ENCODE peak calls at places on chromosome 12, in ten cellular contexts. One of them, this sample, is unnamed.

GRCh38 chr12:943051-943450 is 6.4 kb downstream of the RAD52 start:
- DNase-seq in PC-3: no peak
- DNase-seq in A673: no peak
- DNase-seq in GM12878: no peak
- DNase-seq in brain microvascular endothelial cell: no peak
- DNase-seq in GM10248: no peak
- DNase-seq in HCT116: no peak
- DNase-seq in lung: no peak
- DNase-seq in sigmoid colon: no peak
- DNase-seq in colonic mucosa: no peak
- DNase-seq in this sample: no peak

GRCh38 chr12:54229624-54230212 is 40.9 kb upstream of the SMUG1 start:
- DNase-seq in sigmoid colon: peak
- DNase-seq in A673: peak
- DNase-seq in HCT116: peak
- DNase-seq in colonic mucosa: no peak
- DNase-seq in GM12878: no peak
- DNase-seq in GM10248: no peak
- DNase-seq in PC-3: peak
- DNase-seq in lung: no peak
- DNase-seq in brain microvascular endothelial cell: peak
- DNase-seq in this sample: no peak

GRCh38 chr12:509494-509893 is 49.8 kb downstream of the B4GALNT3 start:
- DNase-seq in sigmoid colon: no peak
- DNase-seq in PC-3: peak
- DNase-seq in brain microvascular endothelial cell: peak
- DNase-seq in A673: peak
- DNase-seq in colonic mucosa: peak
- DNase-seq in HCT116: no peak
- DNase-seq in GM10248: no peak
- DNase-seq in lung: peak
- DNase-seq in GM12878: no peak
- DNase-seq in this sample: no peak

GRCh38 chr12:102776041-102776440 is 141.0 kb downstream of the PAH start:
- DNase-seq in colonic mucosa: no peak
- DNase-seq in brain microvascular endothelial cell: no peak
- DNase-seq in GM10248: peak
- DNase-seq in HCT116: no peak
- DNase-seq in GM12878: no peak
- DNase-seq in PC-3: no peak
- DNase-seq in A673: no peak
- DNase-seq in lung: no peak
- DNase-seq in sigmoid colon: no peak
- DNase-seq in this sample: no peak

GRCh38 chr12:103748002-103748401 is 93.0 kb downstream of the NT5DC3 start:
- DNase-seq in brain microvascular endothelial cell: no peak
- DNase-seq in PC-3: peak
- DNase-seq in sigmoid colon: no peak
- DNase-seq in colonic mucosa: no peak
- DNase-seq in A673: no peak
- DNase-seq in GM10248: no peak
- DNase-seq in GM12878: no peak
- DNase-seq in HCT116: no peak
- DNase-seq in lung: no peak
- DNase-seq in this sample: no peak

GRCh38 chr12:3398196-3398789 is 92.7 kb upstream of the PRMT8 start:
- DNase-seq in GM12878: no peak
- DNase-seq in A673: no peak
- DNase-seq in HCT116: no peak
- DNase-seq in brain microvascular endothelial cell: no peak
- DNase-seq in PC-3: no peak
- DNase-seq in colonic mucosa: no peak
- DNase-seq in sigmoid colon: no peak
- DNase-seq in GM10248: peak
- DNase-seq in lung: no peak
- DNase-seq in this sample: no peak

GRCh38 chr12:5907812-5908211 is 37.2 kb downstream of the ANO2 start:
- DNase-seq in colonic mucosa: no peak
- DNase-seq in sigmoid colon: no peak
- DNase-seq in PC-3: no peak
- DNase-seq in A673: no peak
- DNase-seq in brain microvascular endothelial cell: no peak
- DNase-seq in GM12878: no peak
- DNase-seq in HCT116: no peak
- DNase-seq in lung: no peak
- DNase-seq in GM10248: no peak
- DNase-seq in this sample: no peak

GRCh38 chr12:92696240-92696639 is 6.5 kb upstream of the PLEKHG7 start:
- DNase-seq in colonic mucosa: peak
- DNase-seq in brain microvascular endothelial cell: no peak
- DNase-seq in GM12878: no peak
- DNase-seq in GM10248: no peak
- DNase-seq in A673: peak
- DNase-seq in sigmoid colon: no peak
- DNase-seq in HCT116: no peak
- DNase-seq in PC-3: no peak
- DNase-seq in lung: no peak
- DNase-seq in this sample: no peak

GRCh38 chr12:105109465-105110212 is 2.1 kb downstream of the WASHC4 start:
- DNase-seq in lung: no peak
- DNase-seq in PC-3: peak
- DNase-seq in GM10248: no peak
- DNase-seq in brain microvascular endothelial cell: peak
- DNase-seq in GM12878: peak
- DNase-seq in colonic mucosa: no peak
- DNase-seq in sigmoid colon: no peak
- DNase-seq in HCT116: no peak
- DNase-seq in A673: no peak
- DNase-seq in this sample: no peak

GRCh38 chr12:79424109-79424721 is 266.5 kb downstream of the PAWR start:
- DNase-seq in brain microvascular endothelial cell: peak
- DNase-seq in HCT116: no peak
- DNase-seq in lung: no peak
- DNase-seq in GM12878: no peak
- DNase-seq in GM10248: no peak
- DNase-seq in PC-3: peak
- DNase-seq in A673: no peak
- DNase-seq in sigmoid colon: no peak
- DNase-seq in colonic mucosa: no peak
- DNase-seq in this sample: no peak

GRCh38 chr12:57477710-57478681 is 1.7 kb downstream of the ARHGAP9 start:
- DNase-seq in brain microvascular endothelial cell: no peak
- DNase-seq in PC-3: no peak
- DNase-seq in colonic mucosa: no peak
- DNase-seq in GM10248: peak
- DNase-seq in A673: no peak
- DNase-seq in lung: no peak
- DNase-seq in GM12878: peak
- DNase-seq in sigmoid colon: no peak
- DNase-seq in HCT116: no peak
- DNase-seq in this sample: no peak

GRCh38 chr12:2396448-2396871 is 343.7 kb downstream of the CACNA1C start:
- DNase-seq in brain microvascular endothelial cell: no peak
- DNase-seq in A673: no peak
- DNase-seq in GM12878: no peak
- DNase-seq in GM10248: no peak
- DNase-seq in PC-3: no peak
- DNase-seq in sigmoid colon: peak
- DNase-seq in colonic mucosa: peak
- DNase-seq in lung: peak
- DNase-seq in HCT116: no peak
- DNase-seq in this sample: no peak

DNA sequence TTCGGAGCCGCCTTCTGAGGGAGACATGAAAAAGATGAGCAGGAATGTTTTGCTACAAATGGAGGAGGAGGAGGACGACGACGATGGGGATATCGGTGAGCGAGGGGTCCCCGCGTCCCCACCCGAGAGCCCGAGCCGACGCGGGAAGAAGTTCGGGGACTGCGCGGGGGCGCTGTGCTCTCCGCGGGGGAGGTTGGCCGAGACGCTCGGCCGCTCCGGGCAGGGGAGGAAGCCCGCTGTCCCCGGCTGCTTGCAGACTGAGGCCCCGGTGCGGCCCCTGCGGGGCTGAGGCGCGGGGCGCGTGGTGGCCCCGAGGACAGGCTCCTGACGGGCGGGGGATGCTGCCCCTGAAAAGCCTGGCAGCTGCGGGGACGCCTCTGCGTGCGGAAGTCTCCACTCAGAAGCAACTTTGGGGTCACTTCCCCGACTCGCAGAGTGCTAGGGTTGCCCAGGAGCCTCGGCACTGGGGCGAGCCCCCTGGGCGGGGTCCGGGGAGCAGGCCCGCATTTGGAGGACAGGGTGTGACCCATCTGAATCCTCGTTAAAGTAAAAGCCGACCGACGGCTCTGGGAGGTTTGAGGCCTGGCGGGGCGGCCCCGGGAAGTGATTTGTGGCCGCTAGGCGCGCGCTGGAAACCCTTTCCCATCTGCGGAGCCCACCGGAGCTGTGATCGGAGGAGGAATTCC is 545 bp downstream of the ANO6 start:
- DNase-seq in HCT116: no peak
- DNase-seq in sigmoid colon: peak
- DNase-seq in brain microvascular endothelial cell: peak
- DNase-seq in PC-3: peak
- DNase-seq in A673: peak
- DNase-seq in colonic mucosa: peak
- DNase-seq in GM12878: no peak
- DNase-seq in GM10248: peak
- DNase-seq in lung: peak
- DNase-seq in this sample: peak
- TF ChIP-seq CTCF in HCT116: no peak
- TF ChIP-seq CTCF in sigmoid colon: peak
- TF ChIP-seq CTCF in brain microvascular endothelial cell: peak
- TF ChIP-seq CTCF in PC-3: peak
- TF ChIP-seq CTCF in A673: peak
- TF ChIP-seq CTCF in colonic mucosa: no peak
- TF ChIP-seq CTCF in GM12878: peak
- TF ChIP-seq CTCF in GM10248: peak
- TF ChIP-seq CTCF in lung: no peak
- TF ChIP-seq CTCF in this sample: peak

DNA sequence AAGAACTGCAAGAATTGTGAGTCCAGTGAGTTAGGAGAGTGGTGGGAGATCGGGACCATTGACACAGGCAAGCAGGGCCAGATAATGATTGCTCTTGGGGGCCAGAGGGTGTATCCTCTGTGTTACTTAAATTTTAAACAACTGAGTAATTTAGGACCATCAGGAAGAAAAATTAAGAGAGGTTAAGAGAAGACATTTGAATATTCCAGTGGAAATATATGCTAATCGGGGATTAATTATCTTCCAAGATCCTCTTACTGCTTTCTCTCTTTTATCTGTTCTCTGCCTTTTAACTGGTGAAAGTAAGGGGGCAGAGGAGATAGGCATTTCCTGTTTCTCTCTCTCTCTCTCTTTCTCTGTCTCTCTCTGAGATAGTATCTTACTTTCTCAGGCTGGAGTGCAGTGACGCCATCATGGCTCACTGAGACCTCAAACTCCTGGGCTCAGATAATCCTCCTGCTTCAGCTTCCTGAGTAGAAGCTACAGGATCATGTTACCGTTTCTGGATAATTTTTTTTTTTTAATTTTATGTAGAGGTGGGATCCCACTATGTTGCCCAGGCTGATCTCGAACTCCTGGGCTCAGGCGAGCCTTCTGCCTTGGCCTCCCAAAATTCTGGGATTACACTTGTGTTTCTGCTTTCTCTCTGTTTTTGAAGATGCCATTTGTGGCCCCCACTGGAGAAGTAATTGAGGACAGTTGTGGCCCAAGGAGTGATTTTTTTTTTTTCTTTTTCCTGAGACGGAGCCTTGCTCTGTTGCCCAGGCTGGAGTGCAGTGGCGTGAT is 85.1 kb downstream of the DIP2B start:
- DNase-seq in lung: no peak
- DNase-seq in HCT116: no peak
- DNase-seq in PC-3: peak
- DNase-seq in sigmoid colon: no peak
- DNase-seq in GM12878: no peak
- DNase-seq in GM10248: no peak
- DNase-seq in colonic mucosa: no peak
- DNase-seq in A673: peak
- DNase-seq in brain microvascular endothelial cell: peak
- DNase-seq in this sample: no peak
- TF ChIP-seq CTCF in lung: no peak
- TF ChIP-seq CTCF in HCT116: no peak
- TF ChIP-seq CTCF in PC-3: no peak
- TF ChIP-seq CTCF in sigmoid colon: no peak
- TF ChIP-seq CTCF in GM12878: no peak
- TF ChIP-seq CTCF in GM10248: no peak
- TF ChIP-seq CTCF in colonic mucosa: no peak
- TF ChIP-seq CTCF in A673: no peak
- TF ChIP-seq CTCF in brain microvascular endothelial cell: no peak
- TF ChIP-seq CTCF in this sample: no peak

DNA sequence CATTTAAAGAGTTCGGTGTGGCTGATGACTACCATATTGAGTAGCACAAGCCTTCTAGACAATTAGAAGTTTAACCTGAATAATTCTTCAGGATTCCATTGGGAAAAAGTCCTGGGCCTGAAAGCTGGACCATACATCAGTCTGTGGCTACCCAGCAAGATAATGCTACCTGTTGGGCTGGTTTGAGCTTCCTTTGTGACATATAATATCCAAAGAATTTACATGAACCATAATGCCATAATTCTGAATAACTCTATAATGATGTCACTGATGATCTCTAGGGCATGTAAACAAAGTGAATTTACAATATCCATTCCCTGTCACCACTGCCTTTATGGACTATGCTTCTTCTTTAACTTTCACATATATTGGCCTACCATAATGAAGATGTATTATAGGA is 3.8 kb upstream of the YBX3 start:
- DNase-seq in colonic mucosa: no peak
- DNase-seq in lung: no peak
- DNase-seq in GM12878: no peak
- DNase-seq in HCT116: no peak
- DNase-seq in brain microvascular endothelial cell: no peak
- DNase-seq in PC-3: peak
- DNase-seq in GM10248: no peak
- DNase-seq in sigmoid colon: no peak
- DNase-seq in A673: no peak
- DNase-seq in this sample: no peak
- TF ChIP-seq CTCF in colonic mucosa: no peak
- TF ChIP-seq CTCF in lung: no peak
- TF ChIP-seq CTCF in GM12878: no peak
- TF ChIP-seq CTCF in HCT116: no peak
- TF ChIP-seq CTCF in brain microvascular endothelial cell: no peak
- TF ChIP-seq CTCF in PC-3: no peak
- TF ChIP-seq CTCF in GM10248: no peak
- TF ChIP-seq CTCF in sigmoid colon: no peak
- TF ChIP-seq CTCF in A673: no peak
- TF ChIP-seq CTCF in this sample: no peak

DNA sequence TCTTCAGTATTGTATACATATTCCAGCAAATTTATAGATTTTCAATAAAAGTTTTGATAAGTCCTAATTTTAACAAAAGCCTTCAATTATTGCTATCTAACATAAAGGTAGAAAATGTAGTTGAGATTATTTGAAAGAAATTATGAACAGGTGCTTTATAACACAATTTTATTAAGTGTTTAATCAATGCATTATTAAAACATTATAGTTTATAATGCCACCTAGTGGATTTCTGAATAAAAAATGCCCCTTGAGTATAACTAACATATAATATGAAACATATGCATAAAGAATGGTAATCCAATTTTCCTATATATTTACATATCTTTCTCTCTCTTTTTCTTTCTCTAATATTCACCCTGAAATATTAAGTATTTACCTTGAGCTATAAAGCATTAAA is 515.3 kb downstream of the SLC6A15 start:
- DNase-seq in brain microvascular endothelial cell: no peak
- DNase-seq in A673: peak
- DNase-seq in sigmoid colon: no peak
- DNase-seq in colonic mucosa: no peak
- DNase-seq in GM10248: no peak
- DNase-seq in PC-3: peak
- DNase-seq in GM12878: no peak
- DNase-seq in HCT116: no peak
- DNase-seq in lung: no peak
- DNase-seq in this sample: no peak
- TF ChIP-seq CTCF in brain microvascular endothelial cell: no peak
- TF ChIP-seq CTCF in A673: peak
- TF ChIP-seq CTCF in sigmoid colon: peak
- TF ChIP-seq CTCF in colonic mucosa: no peak
- TF ChIP-seq CTCF in GM10248: no peak
- TF ChIP-seq CTCF in PC-3: peak
- TF ChIP-seq CTCF in GM12878: no peak
- TF ChIP-seq CTCF in HCT116: peak
- TF ChIP-seq CTCF in lung: no peak
- TF ChIP-seq CTCF in this sample: peak

This sample was measured in progenitor cell of endocrine pancreas.